ENCODE peak calls at places on chromosome 12, in eight cellular contexts. Z, N, D, H, Q, W, Y and L are unnamed samples.

GRCh38 chr12:15527201-15527782 is 205.0 kb downstream of the PTPRO start:
- DNase-seq in D (peak; percentile 40), Z (no peak), W (no peak), N (no peak), Q (no peak), Y (no peak), H (no peak), L (no peak)

GRCh38 chr12:108193922-108194321 is 64.8 kb downstream of the WSCD2 start:
- DNase-seq in Q (no peak), Y (no peak), Z (no peak), N (no peak), W (peak; percentile 28), H (peak; percentile 3), D (no peak), L (no peak)

GRCh38 chr12:52333321-52333720 is 12.1 kb upstream of the KRT83 start:
- DNase-seq in Z (no peak), D (no peak), W (no peak), Q (no peak), Y (no peak), N (no peak), H (no peak), L (no peak)

GRCh38 chr12:50482566-50482965 is 22.2 kb upstream of the DIP2B start:
- DNase-seq in H (no peak), Z (no peak), W (no peak), D (no peak), N (no peak), Q (no peak), Y (no peak), L (no peak)

GRCh38 chr12:122743895-122744525 is 8.6 kb upstream of the DENR start:
- DNase-seq in D (no peak), Q (no peak), W (no peak), H (no peak), Z (no peak), Y (no peak), N (no peak), L (no peak)

GRCh38 chr12:117091758-117092510 is 7.3 kb downstream of the TESC start:
- DNase-seq in H (no peak), Y (no peak), D (no peak), N (no peak), Q (no peak), W (no peak), Z (no peak), L (no peak)

GRCh38 chr12:124809878-124810277 is 53.8 kb downstream of the SCARB1 start:
- DNase-seq in H (no peak), Y (no peak), Q (no peak), N (no peak), W (no peak), Z (peak; percentile 41), D (no peak), L (no peak)

GRCh38 chr12:106428379-106428778 is 70.8 kb downstream of the POLR3B start:
- DNase-seq in W (no peak), Z (no peak), N (no peak), Q (no peak), D (no peak), H (no peak), Y (no peak), L (no peak)

GRCh38 chr12:92208613-92209121 is 63.0 kb upstream of the BTG1 start:
- DNase-seq in D (no peak), H (peak; percentile 83), Y (no peak), W (peak; percentile 24), Z (peak; percentile 34), N (no peak), Q (no peak), L (no peak)